ENCODE peak calls at places on chromosomes 3 and 15, in ten cellular contexts. I, E, R, J, S, D, G, T, Q and B are unnamed samples.

GRCh38 chr3:47877288-47877687 is 74.3 kb downstream of the DHX30 start:
- DNase-seq in T (no peak), J (no peak), S (no peak), G (no peak), R (no peak), E (no peak), I (no peak), Q (no peak), D (peak; percentile 55), B (no peak)

GRCh38 chr15:101437209-101437608 is 52.3 kb downstream of the PCSK6 start:
- DNase-seq in Q (no peak), T (peak; percentile 29), D (no peak), R (no peak), E (no peak), S (no peak), J (no peak), G (no peak), I (no peak), B (no peak)

GRCh38 chr3:23805881-23806321 is at the start of gene UBE2E1:
- DNase-seq in R (peak; percentile 61), T (peak; percentile 72), D (peak; percentile 70), J (peak; percentile 87), S (peak; percentile 87), G (peak; percentile 78), I (peak; percentile 60), E (peak; percentile 67), Q (peak; percentile 81), B (no peak)

GRCh38 chr15:70241561-70242320 is 144.0 kb upstream of the TLE3 start:
- DNase-seq in Q (no peak), T (no peak), I (no peak), S (no peak), E (no peak), R (no peak), J (peak; percentile 21), D (no peak), G (no peak), B (no peak)

GRCh38 chr15:81754078-81754477 is 291.7 kb downstream of the MEX3B start:
- DNase-seq in J (no peak), G (no peak), T (no peak), S (no peak), I (no peak), D (no peak), R (no peak), Q (no peak), E (no peak), B (no peak)

GRCh38 chr15:41022487-41023090 is 69.3 kb downstream of the CHAC1 start:
- DNase-seq in T (peak; percentile 51), I (peak; percentile 13), E (peak; percentile 38), J (peak; percentile 54), Q (no peak), G (no peak), S (no peak), D (peak; percentile 45), R (peak; percentile 68), B (peak; percentile 56)

GRCh38 chr3:36677331-36678007 is 86.9 kb downstream of the DCLK3 start:
- DNase-seq in E (no peak), D (peak; percentile 98), R (peak; percentile 97), J (no peak), I (peak; percentile 27), G (no peak), S (no peak), Q (no peak), T (peak; percentile 51), B (no peak)

GRCh38 chr3:86416334-86416733 is 574.6 kb downstream of the VGLL3 start:
- DNase-seq in J (no peak), S (no peak), T (no peak), D (peak; percentile 25), E (peak; percentile 31), G (no peak), R (peak; percentile 56), Q (no peak), I (no peak), B (no peak)

GRCh38 chr3:72255191-72255590 is 470.2 kb upstream of the PROK2 start:
- DNase-seq in Q (no peak), E (no peak), S (no peak), J (no peak), I (no peak), T (no peak), D (peak; percentile 35), G (no peak), R (no peak), B (no peak)

GRCh38 chr15:62920569-62921502 is 121.7 kb upstream of the TPM1 start:
- DNase-seq in Q (no peak), S (no peak), G (no peak), R (no peak), D (peak; percentile 65), T (no peak), J (peak; percentile 15), I (no peak), E (no peak), B (no peak)

GRCh38 chr15:94105760-94106159 is 125.6 kb upstream of the MCTP2 start:
- DNase-seq in S (no peak), I (no peak), T (no peak), J (no peak), R (no peak), D (peak; percentile 39), E (no peak), Q (no peak), G (no peak), B (no peak)

GRCh38 chr3:8723612-8724011 is 10.0 kb upstream of the CAV3 start:
- DNase-seq in G (no peak), Q (no peak), R (no peak), E (peak; percentile 45), T (no peak), S (no peak), J (no peak), D (no peak), I (no peak), B (no peak)

GRCh38 chr3:155070316-155070715 is 9.8 kb upstream of the MME start:
- DNase-seq in Q (no peak), R (no peak), J (no peak), D (peak; percentile 25), I (no peak), S (no peak), E (no peak), G (no peak), T (no peak), B (no peak)

GRCh38 chr3:168157301-168157700 is 61.6 kb upstream of the GOLIM4 start:
- DNase-seq in S (no peak), D (no peak), E (no peak), G (no peak), T (no peak), J (peak; percentile 52), Q (no peak), I (no peak), R (no peak), B (no peak)

GRCh38 chr3:112136959-112137693 is 4.1 kb upstream of the GCSAM start:
- DNase-seq in D (peak; percentile 28), S (no peak), E (peak; percentile 68), J (peak; percentile 46), R (peak; percentile 81), Q (no peak), I (no peak), T (peak; percentile 65), G (no peak), B (peak; percentile 39)

GRCh38 chr15:80163897-80164296 is 11.1 kb downstream of the FAH start:
- DNase-seq in T (no peak), J (no peak), Q (no peak), D (no peak), R (no peak), G (no peak), I (no peak), E (no peak), S (no peak), B (no peak)

GRCh38 chr3:8737823-8738222 is 4.2 kb downstream of the CAV3 start:
- DNase-seq in D (no peak), Q (no peak), G (no peak), I (no peak), J (no peak), R (no peak), T (no peak), E (no peak), S (no peak), B (no peak)

GRCh38 chr3:194675081-194675640 is 3.2 kb upstream of the LSG1 start:
- DNase-seq in I (no peak), E (no peak), J (no peak), T (no peak), S (no peak), Q (no peak), R (no peak), D (peak; percentile 56), G (no peak), B (no peak)

DNA sequence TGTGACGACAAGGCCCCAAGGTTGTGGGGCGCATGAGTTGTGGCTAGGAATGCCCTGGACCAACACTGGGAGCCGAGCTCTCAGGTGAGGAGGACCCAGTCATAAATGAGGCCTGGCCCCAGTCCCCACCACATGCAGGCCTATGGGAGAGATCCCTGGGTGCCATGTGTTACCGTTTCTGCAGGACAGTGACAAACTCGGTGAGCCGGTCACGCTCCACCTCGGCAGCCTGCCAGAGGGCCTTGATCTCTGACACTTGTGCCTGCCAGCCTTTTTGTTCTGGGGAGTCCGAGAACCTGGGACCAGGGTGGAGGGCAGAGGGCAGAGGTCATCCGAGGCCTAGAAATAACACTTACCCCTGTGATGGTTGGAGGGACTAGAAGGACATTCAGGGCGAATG is 27.7 kb upstream of the HHATL start:
- DNase-seq in S (peak; percentile 72), D (no peak), R (no peak), J (no peak), G (no peak), I (no peak), E (peak; percentile 19), T (no peak), Q (no peak), B (no peak)
- TF ChIP-seq CTCF in S (no peak), D (no peak), R (no peak), J (no peak), G (no peak), I (no peak), E (no peak), T (no peak), Q (no peak), B (no peak)

GRCh38 chr15:74543583-74543982 is 2.6 kb downstream of the ARID3B start:
- DNase-seq in I (no peak), Q (no peak), S (no peak), R (peak; percentile 53), J (no peak), T (no peak), E (no peak), G (no peak), D (no peak), B (no peak)
- TF ChIP-seq CTCF in I (peak; percentile 66), Q (no peak), S (no peak), R (peak; percentile 62), J (no peak), T (no peak), E (peak; percentile 56), G (peak; percentile 37), D (no peak), B (peak; percentile 37)

GRCh38 chr15:60054472-60054871 is 50.4 kb downstream of the FOXB1 start:
- DNase-seq in E (no peak), S (no peak), D (no peak), T (no peak), R (no peak), J (no peak), I (no peak), G (no peak), Q (no peak), B (no peak)
- TF ChIP-seq CTCF in E (no peak), S (no peak), D (no peak), T (no peak), R (no peak), J (no peak), I (no peak), G (no peak), Q (no peak), B (no peak)

DNA sequence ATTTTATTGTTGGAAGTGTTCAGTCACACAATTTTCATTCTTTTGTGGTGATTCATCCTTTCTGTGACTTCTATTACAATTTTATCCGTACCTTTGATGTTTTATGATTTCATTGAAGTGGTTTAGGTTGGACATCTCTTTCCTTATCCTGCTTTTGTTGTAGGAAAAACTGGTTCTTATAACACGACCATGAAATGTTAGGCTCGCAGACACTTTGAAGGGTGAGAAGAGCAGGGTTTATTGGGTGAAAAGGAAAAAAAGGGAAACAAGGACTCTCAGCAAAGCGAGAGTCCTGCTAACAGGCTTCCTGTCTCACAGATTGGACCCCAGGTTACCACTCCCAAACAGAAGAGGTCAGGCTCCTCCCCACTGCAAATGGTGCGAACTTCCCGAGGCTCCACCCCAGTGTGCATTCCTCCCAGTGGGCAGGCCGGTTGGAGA is 257.4 kb downstream of the STXBP5L start:
- DNase-seq in Q (no peak), D (peak; percentile 0), E (peak; percentile 66), R (peak; percentile 66), J (no peak), S (no peak), G (no peak), T (no peak), I (no peak), B (no peak)
- TF ChIP-seq CTCF in Q (no peak), D (no peak), E (no peak), R (no peak), J (no peak), S (no peak), G (no peak), T (no peak), I (no peak), B (no peak)